ENCODE peak calls at places on chromosomes 11 and 22, in five cellular contexts. M is omental fat pad, U is dorsolateral prefrontal cortex, P is RWPE1, I is GM12864. S is an unnamed sample.

GRCh38 chr22:37887610-37888378 is 18.3 kb upstream of the MICALL1 start:
- DNase-seq in M (no peak), U (peak), P (peak), I (no peak), S (no peak)

GRCh38 chr11:14764899-14765527 is 121.4 kb downstream of the PDE3B start:
- DNase-seq in M (no peak), U (no peak), P (no peak), I (peak), S (no peak)

GRCh38 chr11:95487391-95487790 is 256.4 kb upstream of the SESN3 start:
- DNase-seq in M (no peak), U (no peak), P (no peak), I (peak), S (no peak)

GRCh38 chr22:20315337-20316216 is 4.3 kb downstream of the DGCR6L start:
- DNase-seq in M (no peak), U (no peak), P (no peak), I (no peak), S (no peak)

GRCh38 chr11:6498121-6498520 is 1.0 kb downstream of the DNHD1 start:
- DNase-seq in M (no peak), U (no peak), P (no peak), I (no peak), S (no peak)

GRCh38 chr11:6307879-6308278 is 12.4 kb downstream of the CAVIN3 start:
- DNase-seq in M (no peak), U (no peak), P (peak), I (no peak), S (no peak)

GRCh38 chr11:75506827-75507226 is 18.9 kb downstream of the GDPD5 start:
- DNase-seq in M (no peak), U (no peak), P (no peak), I (no peak), S (no peak)

GRCh38 chr11:69376155-69377028 is 82.4 kb downstream of the MYEOV start:
- DNase-seq in M (no peak), U (no peak), P (no peak), I (no peak), S (no peak)

GRCh38 chr11:14213006-14213405 is 146.0 kb downstream of the RRAS2 start:
- DNase-seq in M (no peak), U (no peak), P (no peak), I (no peak), S (no peak)

GRCh38 chr22:47395481-47395880 is 633.0 kb downstream of the TBC1D22A start:
- DNase-seq in M (no peak), U (no peak), P (no peak), I (no peak), S (no peak)

GRCh38 chr11:112795896-112796686 is 165.1 kb upstream of the NCAM1 start:
- DNase-seq in M (no peak), U (no peak), P (no peak), I (no peak), S (no peak)

GRCh38 chr22:48699531-48699930 is 1128.1 kb downstream of the BRD1 start:
- DNase-seq in M (no peak), U (no peak), P (no peak), I (no peak), S (no peak)

GRCh38 chr11:128759597-128759996 is 65.7 kb downstream of the FLI1 start:
- DNase-seq in M (no peak), U (no peak), P (no peak), I (no peak), S (no peak)

GRCh38 chr11:27291302-27291889 is 71.6 kb downstream of the CCDC34 start:
- DNase-seq in M (no peak), U (no peak), P (no peak), I (no peak), S (no peak)

GRCh38 chr11:65301491-65302329 is 13.0 kb upstream of the CDC42EP2 start:
- DNase-seq in M (no peak), U (no peak), P (no peak), I (no peak), S (peak)

GRCh38 chr11:18617688-18618340 is 16.3 kb downstream of the SPTY2D1 start:
- DNase-seq in M (no peak), U (no peak), P (no peak), I (no peak), S (no peak)

GRCh38 chr11:77886401-77886800 is 65.5 kb downstream of the AAMDC start:
- DNase-seq in M (no peak), U (no peak), P (no peak), I (no peak), S (no peak)

GRCh38 chr22:46040471-46041465 is 63.8 kb upstream of the WNT7B start:
- DNase-seq in M (peak), U (peak), P (no peak), I (no peak), S (no peak)

GRCh38 chr11:13772223-13773046 is 104.0 kb downstream of the FAR1 start:
- DNase-seq in M (no peak), U (no peak), P (peak), I (peak), S (peak)

GRCh38 chr11:132531921-132532320 is 1000.4 kb downstream of the OPCML start:
- DNase-seq in M (no peak), U (no peak), P (no peak), I (no peak), S (no peak)

GRCh38 chr11:48141475-48142100 is 75.0 kb upstream of the OR4B1 start:
- DNase-seq in M (no peak), U (no peak), P (no peak), I (no peak), S (no peak)

DNA sequence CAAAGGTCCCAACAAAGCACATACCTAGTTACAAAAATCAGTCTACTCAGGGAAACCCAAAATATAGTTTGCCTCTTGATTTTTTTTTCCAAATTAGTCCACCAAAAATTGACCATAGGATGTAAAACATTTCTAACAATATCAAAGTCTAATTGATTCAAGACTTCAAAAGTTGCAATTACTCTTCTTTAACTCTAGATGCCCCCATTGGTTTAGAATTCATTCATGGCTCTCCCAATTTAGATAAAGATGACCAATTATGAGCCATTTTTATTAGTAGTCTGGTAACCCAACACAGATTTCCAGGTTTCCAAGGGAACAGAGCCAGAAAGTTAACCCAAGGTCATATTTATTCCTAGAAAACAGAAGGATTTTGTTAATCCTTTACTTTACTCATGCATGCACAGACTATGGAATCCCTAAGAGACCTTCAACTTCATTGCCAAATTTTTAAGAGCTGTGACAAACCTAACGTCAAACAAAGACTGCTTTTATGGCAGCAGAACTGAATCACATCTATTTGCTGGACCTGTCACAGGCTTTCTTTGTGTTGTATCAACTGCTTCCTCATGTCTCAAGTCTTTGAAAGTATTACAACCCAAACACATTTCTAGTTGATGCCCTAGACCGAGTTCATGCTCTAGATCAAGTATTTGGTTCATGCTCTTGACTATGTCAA is 55.3 kb downstream of the C22orf42 start:
- DNase-seq in M (no peak), U (no peak), P (no peak), I (no peak), S (no peak)
- TF ChIP-seq CTCF in M (no peak), U (peak), P (no peak), I (peak), S (peak)

GRCh38 chr22:42346722-42347121 is 76.3 kb upstream of the TCF20 start:
- DNase-seq in M (no peak), U (no peak), P (no peak), I (no peak), S (no peak)
- TF ChIP-seq CTCF in M (no peak), U (no peak), P (no peak), I (no peak), S (no peak)

DNA sequence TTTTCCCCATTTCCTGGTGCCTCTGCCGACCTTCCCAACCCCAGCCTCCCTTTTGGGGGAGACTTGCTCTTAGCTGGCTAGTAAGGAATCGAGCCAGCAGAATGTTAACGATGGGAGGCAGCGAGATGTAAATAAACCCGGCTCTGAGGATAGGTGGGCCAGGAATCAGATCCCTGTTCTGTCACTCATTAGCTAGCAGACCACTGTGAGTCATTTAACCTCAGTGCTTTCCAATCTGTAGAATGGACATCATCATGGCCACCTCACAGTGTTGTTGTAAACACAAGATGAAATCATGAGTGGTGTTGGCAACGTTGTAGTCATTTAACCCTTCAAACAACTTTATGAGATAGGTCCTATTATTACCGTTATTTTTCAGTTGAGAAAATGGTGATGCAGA is 208.6 kb downstream of the KIRREL3 start:
- DNase-seq in M (no peak), U (no peak), P (no peak), I (no peak), S (no peak)
- TF ChIP-seq CTCF in M (no peak), U (no peak), P (no peak), I (no peak), S (no peak)

GRCh38 chr11:7515544-7515943 is 1.7 kb downstream of the PPFIBP2 start:
- DNase-seq in M (no peak), U (no peak), P (no peak), I (no peak), S (no peak)

GRCh38 chr11:7516488-7516887 is 2.7 kb downstream of the PPFIBP2 start:
- DNase-seq in M (no peak), U (no peak), P (no peak), I (no peak), S (no peak)

GRCh38 chr11:7513210-7514098 is at the start of gene PPFIBP2:
- DNase-seq in M (no peak), U (peak), P (peak), I (no peak), S (peak)

GRCh38 chr11:7512525-7513209 is 1.1 kb upstream of the PPFIBP2 start:
- DNase-seq in M (no peak), U (peak), P (no peak), I (peak), S (peak)

GRCh38 chr11:7514099-7514725 is 413 bp downstream of the PPFIBP2 start:
- DNase-seq in M (no peak), U (no peak), P (no peak), I (no peak), S (peak)
- TF ChIP-seq CTCF in M (no peak), U (no peak), P (no peak), I (peak), S (no peak)